ENCODE peak calls at places on chromosomes 16 and 17, in four cellular contexts. Q, S, M and O are unnamed samples.

GRCh38 chr16:88943131-88943664 is 33.8 kb downstream of the CBFA2T3 start:
- DNase-seq in Q (no peak), S (no peak), M (no peak), O (peak; percentile 48)

GRCh38 chr16:29824589-29825144 is 4.4 kb downstream of the MVP start:
- DNase-seq in Q (no peak), S (no peak), M (no peak), O (no peak)

GRCh38 chr17:40097931-40098845 is 2.2 kb downstream of the NR1D1 start:
- DNase-seq in Q (peak; percentile 94), S (no peak), M (peak; percentile 84), O (no peak)

GRCh38 chr17:7862692-7863437 is 5.1 kb downstream of the CYB5D1 start:
- DNase-seq in Q (no peak), S (no peak), M (no peak), O (no peak)

GRCh38 chr17:7852262-7852670 is 2.6 kb upstream of the TMEM88 start:
- DNase-seq in Q (no peak), S (no peak), M (no peak), O (no peak)

GRCh38 chr17:17839792-17840707 is 3.3 kb upstream of the SREBF1 start:
- DNase-seq in Q (peak; percentile 81), S (peak; percentile 77), M (peak; percentile 92), O (peak; percentile 97)

GRCh38 chr17:56009795-56010715 is 143.2 kb upstream of the ANKFN1 start:
- DNase-seq in Q (no peak), S (no peak), M (no peak), O (no peak)

GRCh38 chr16:31487720-31488629 is 5.1 kb downstream of the SLC5A2 start:
- DNase-seq in Q (no peak), S (peak; percentile 54), M (no peak), O (peak; percentile 94)

GRCh38 chr17:60086822-60087591 is 8.3 kb upstream of the HEATR6 start:
- DNase-seq in Q (no peak), S (no peak), M (no peak), O (peak; percentile 79)

GRCh38 chr16:12971216-12971615 is 69.8 kb downstream of the SHISA9 start:
- DNase-seq in Q (no peak), S (peak; percentile 13), M (no peak), O (no peak)

GRCh38 chr17:38568274-38568673 is 37.5 kb downstream of the SRCIN1 start:
- DNase-seq in Q (no peak), S (no peak), M (no peak), O (no peak)

GRCh38 chr17:15453782-15454181 is 13.6 kb downstream of the CDRT4 start:
- DNase-seq in Q (no peak), S (no peak), M (no peak), O (no peak)

GRCh38 chr17:81487487-81488275 is 24.9 kb downstream of the ACTG1 start:
- DNase-seq in Q (peak; percentile 67), S (peak; percentile 71), M (no peak), O (peak; percentile 93)
- H3K4me1 ChIP-seq in Q (peaks cover 44% of the 10 kb centered on the region), S (peaks cover 14% of the 10 kb centered on the region), M (peaks cover 4% of the 10 kb centered on the region), O (peaks cover 15% of the 10 kb centered on the region)

DNA sequence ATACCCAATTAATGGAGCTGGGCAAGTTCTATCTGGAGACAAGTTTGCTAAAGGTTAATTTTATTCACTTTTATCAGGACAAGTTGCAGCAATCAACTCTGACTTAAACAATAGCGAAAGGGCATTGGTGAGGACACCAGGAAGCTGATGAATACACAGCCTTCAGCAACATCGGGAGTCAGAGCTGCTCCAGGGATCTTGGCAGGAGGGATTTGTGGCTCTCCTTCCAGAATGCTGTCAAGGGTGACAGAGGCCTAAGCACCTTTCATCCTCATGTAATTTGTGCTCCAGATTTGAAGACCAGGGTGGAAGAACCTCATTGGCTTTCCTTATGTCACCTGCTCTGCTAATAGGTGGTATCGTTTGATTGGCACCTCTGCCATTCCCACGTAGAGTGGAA is 485.6 kb downstream of the NPIPA7 start:
- DNase-seq in Q (no peak), S (no peak), M (no peak), O (no peak)
- H3K4me1 ChIP-seq in Q (no peaks in the 10 kb centered on the region), S (no peaks in the 10 kb centered on the region), M (no peaks in the 10 kb centered on the region), O (no peaks in the 10 kb centered on the region)

GRCh38 chr16:24624102-24624501 is 84.7 kb downstream of the RBBP6 start:
- DNase-seq in Q (no peak), S (no peak), M (no peak), O (no peak)
- H3K4me1 ChIP-seq in Q (no peaks in the 10 kb centered on the region), S (no peaks in the 10 kb centered on the region), M (peaks cover 6% of the 10 kb centered on the region), O (no peaks in the 10 kb centered on the region)

GRCh38 chr16:48611329-48612137 is 1.6 kb upstream of the N4BP1 start:
- DNase-seq in Q (no peak), S (no peak), M (peak; percentile 98), O (no peak)

GRCh38 chr16:48608452-48608851 is 1.5 kb downstream of the N4BP1 start:
- DNase-seq in Q (no peak), S (no peak), M (no peak), O (no peak)

GRCh38 chr16:48607056-48607825 is 2.7 kb downstream of the N4BP1 start:
- DNase-seq in Q (no peak), S (no peak), M (no peak), O (no peak)

GRCh38 chr16:48608871-48609452 is 1.0 kb downstream of the N4BP1 start:
- DNase-seq in Q (no peak), S (peak; percentile 57), M (no peak), O (no peak)

GRCh38 chr16:48609453-48610023 is 442 bp downstream of the N4BP1 start:
- DNase-seq in Q (peak; percentile 41), S (peak; percentile 77), M (no peak), O (peak; percentile 91)
- H3K4me1 ChIP-seq in Q (peaks cover 30% of the 10 kb centered on the region), S (no peaks in the 10 kb centered on the region), M (peaks cover 60% of the 10 kb centered on the region), O (peaks cover 76% of the 10 kb centered on the region)

GRCh38 chr17:41972571-41973411 is 6.2 kb downstream of the CNP start:
- DNase-seq in Q (no peak), S (peak; percentile 80), M (no peak), O (no peak)

GRCh38 chr17:41975099-41976083 is 8.8 kb downstream of the CNP start:
- DNase-seq in Q (no peak), S (no peak), M (no peak), O (peak; percentile 34)

GRCh38 chr17:41973457-41973856 is 6.9 kb downstream of the CNP start:
- DNase-seq in Q (no peak), S (no peak), M (no peak), O (no peak)

GRCh38 chr17:41974658-41975057 is 8.1 kb downstream of the CNP start:
- DNase-seq in Q (no peak), S (no peak), M (no peak), O (no peak)

GRCh38 chr17:41974031-41974430 is 7.4 kb downstream of the CNP start:
- DNase-seq in Q (no peak), S (no peak), M (no peak), O (peak; percentile 70)
- H3K4me1 ChIP-seq in Q (peaks cover 6% of the 10 kb centered on the region), S (peaks cover 10% of the 10 kb centered on the region), M (peaks cover 5% of the 10 kb centered on the region), O (no peaks in the 10 kb centered on the region)

GRCh38 chr16:8859913-8860881 is 8.6 kb downstream of the CARHSP1 start:
- DNase-seq in Q (peak; percentile 69), S (no peak), M (no peak), O (peak; percentile 56)
- H3K4me1 ChIP-seq in Q (peaks cover 59% of the 10 kb centered on the region), S (peaks cover 12% of the 10 kb centered on the region), M (peaks cover 16% of the 10 kb centered on the region), O (peaks cover 69% of the 10 kb centered on the region)